ENCODE peak calls at places on chromosome 4, in six cellular contexts. A is upper lobe of left lung; V is esophagus muscularis mucosa; N is dorsolateral prefrontal cortex; P is naive thymus-derived CD4-positive, alpha-beta T cell; I is tibial nerve. E is an unnamed sample.

GRCh38 chr4:17336524-17336941 is 175.4 kb downstream of the QDPR start:
- DNase-seq in P (peak; percentile 6), N (no peak), V (peak; percentile 75), A (no peak), I (no peak), E (peak; percentile 87)

GRCh38 chr4:123284166-123284565 is 112.4 kb upstream of the SPRY1 start:
- DNase-seq in A (no peak), I (no peak), V (no peak), N (no peak), P (no peak), E (no peak)

GRCh38 chr4:8297691-8298485 is 28.3 kb downstream of the HTRA3 start:
- DNase-seq in N (no peak), P (no peak), I (no peak), A (peak; percentile 15), V (no peak), E (peak; percentile 35)

GRCh38 chr4:188002346-188002745 is 6.8 kb downstream of the ZFP42 start:
- DNase-seq in N (no peak), I (no peak), A (no peak), V (no peak), P (no peak), E (no peak)

GRCh38 chr4:123297836-123298235 is 98.8 kb upstream of the SPRY1 start:
- DNase-seq in P (no peak), N (no peak), A (no peak), V (no peak), I (no peak), E (no peak)

GRCh38 chr4:647481-647880 is 22.1 kb downstream of the PDE6B start:
- DNase-seq in V (no peak), P (no peak), A (no peak), N (no peak), I (no peak), E (no peak)

GRCh38 chr4:170497105-170497504 is 407.3 kb upstream of the AADAT start:
- DNase-seq in N (no peak), I (no peak), A (no peak), P (no peak), V (no peak), E (no peak)

GRCh38 chr4:52010976-52011375 is 9.2 kb downstream of the LRRC66 start:
- DNase-seq in A (no peak), P (no peak), V (no peak), I (no peak), N (no peak), E (no peak)

GRCh38 chr4:17283832-17284231 is 228.1 kb downstream of the QDPR start:
- DNase-seq in A (no peak), P (no peak), I (no peak), V (no peak), N (no peak), E (no peak)

GRCh38 chr4:112807083-112807482 is 170.1 kb downstream of the LARP7 start:
- DNase-seq in V (no peak), P (no peak), N (no peak), A (no peak), I (no peak), E (no peak)

GRCh38 chr4:54567327-54567726 is 90.4 kb upstream of the KIT start:
- DNase-seq in P (no peak), V (no peak), A (no peak), I (no peak), N (no peak), E (no peak)

GRCh38 chr4:168409089-168409801 is 71.0 kb downstream of the DDX60L start:
- DNase-seq in A (no peak), P (no peak), V (no peak), I (no peak), N (no peak), E (no peak)

GRCh38 chr4:7328913-7329638 is 105.7 kb downstream of the PSAPL1 start:
- DNase-seq in N (peak; percentile 51), A (peak; percentile 71), P (no peak), I (no peak), V (no peak), E (no peak)

GRCh38 chr4:76374744-76375143 is 46.2 kb downstream of the CCDC158 start:
- DNase-seq in A (no peak), N (no peak), P (no peak), I (no peak), V (no peak), E (no peak)

GRCh38 chr4:89108068-89108467 is 3.3 kb upstream of the TIGD2 start:
- DNase-seq in P (no peak), A (no peak), V (no peak), I (no peak), N (no peak), E (no peak)

GRCh38 chr4:153084939-153085630 is 119.2 kb upstream of the TRIM2 start:
- DNase-seq in P (peak; percentile 72), A (peak; percentile 82), V (no peak), I (peak; percentile 57), N (peak; percentile 75), E (peak; percentile 83)

GRCh38 chr4:2817701-2818350 is 24.9 kb downstream of the SH3BP2 start:
- DNase-seq in A (no peak), I (no peak), N (peak; percentile 49), V (no peak), P (no peak), E (no peak)

GRCh38 chr4:114041117-114041475 is 61.6 kb upstream of the ARSJ start:
- DNase-seq in N (no peak), V (no peak), A (no peak), I (no peak), P (no peak), E (no peak)

GRCh38 chr4:137659431-137659830 is 127.1 kb upstream of the PCDH18 start:
- DNase-seq in I (no peak), N (no peak), V (no peak), P (no peak), A (no peak), E (no peak)

GRCh38 chr4:1453731-1454130 is 47.5 kb upstream of the NKX1-1 start:
- DNase-seq in I (no peak), N (no peak), P (no peak), V (no peak), A (no peak), E (no peak)

GRCh38 chr4:80026080-80026479 is 46.9 kb downstream of the ANTXR2 start:
- DNase-seq in V (no peak), I (no peak), P (no peak), N (no peak), A (no peak), E (no peak)

GRCh38 chr4:98510757-98511517 is 147.5 kb downstream of the TSPAN5 start:
- DNase-seq in N (no peak), A (no peak), I (no peak), P (no peak), V (peak; percentile 68), E (no peak)

GRCh38 chr4:140237616-140238352 is 83.8 kb upstream of the MAML3 start:
- DNase-seq in P (no peak), N (peak; percentile 48), I (peak; percentile 64), V (no peak), A (peak; percentile 74), E (no peak)

GRCh38 chr4:124636793-124637192 is 75.7 kb downstream of the ANKRD50 start:
- DNase-seq in P (no peak), A (no peak), N (no peak), I (no peak), V (no peak), E (no peak)

GRCh38 chr4:12446237-12446636 is 1017.5 kb upstream of the HS3ST1 start:
- DNase-seq in A (no peak), P (no peak), V (no peak), I (no peak), N (no peak), E (no peak)

GRCh38 chr4:162865102-162865501 is 301.6 kb downstream of the NAF1 start:
- DNase-seq in A (no peak), I (no peak), P (no peak), V (no peak), N (no peak), E (no peak)

GRCh38 chr4:8830611-8831200 is 40.9 kb downstream of the HMX1 start:
- DNase-seq in V (no peak), I (no peak), A (peak; percentile 4), N (no peak), P (no peak), E (no peak)

GRCh38 chr4:143558823-143559756 is 45.6 kb downstream of the SMARCA5 start:
- DNase-seq in N (peak; percentile 19), I (peak; percentile 20), V (no peak), P (peak; percentile 38), A (peak; percentile 88), E (peak; percentile 79)

GRCh38 chr4:16865209-16865896 is 33.1 kb downstream of the LDB2 start:
- DNase-seq in N (no peak), I (no peak), V (no peak), A (no peak), P (no peak), E (no peak)

GRCh38 chr4:181225616-181226261 is 1017.5 kb upstream of the TENM3 start:
- DNase-seq in P (no peak), A (no peak), I (no peak), N (no peak), V (no peak), E (no peak)

GRCh38 chr4:112145820-112146813 is 863 bp downstream of the FAM241A start:
- DNase-seq in A (peak; percentile 51), I (no peak), V (no peak), N (peak; percentile 31), P (peak; percentile 46), E (peak; percentile 65)

GRCh38 chr4:85966308-85966882 is 393.5 kb downstream of the MAPK10 start:
- DNase-seq in I (no peak), A (no peak), V (no peak), P (no peak), N (no peak), E (no peak)
- H3K27ac ChIP-seq in I (no peak overlapping the region), A (no peak overlapping the region), V (no peak overlapping the region), P (no peak overlapping the region), N (no peak overlapping the region), E (no peak overlapping the region)

GRCh38 chr4:38669233-38669632 is 5.2 kb downstream of the KLF3 start:
- DNase-seq in P (no peak), V (no peak), N (no peak), I (no peak), A (no peak), E (no peak)
- H3K4me3 ChIP-seq in P (no peak overlapping the region), V (no peak overlapping the region), N (peak overlapping the region; percentile 85), I (no peak overlapping the region), A (no peak overlapping the region), E (peak overlapping the region; percentile 34)

GRCh38 chr4:109801099-109801789 is 555 bp downstream of the CFI start:
- DNase-seq in P (no peak), N (no peak), A (no peak), V (no peak), I (no peak), E (no peak)
- H3K27ac ChIP-seq in P (no peak overlapping the region), N (no peak overlapping the region), A (no peak overlapping the region), V (no peak overlapping the region), I (peak overlapping the region; percentile 71), E (no peak overlapping the region)

GRCh38 chr4:105192910-105193309 is 46.2 kb downstream of the TET2 start:
- DNase-seq in A (no peak), I (no peak), N (no peak), P (no peak), V (no peak), E (no peak)

GRCh38 chr4:105197777-105198176 is 51.1 kb downstream of the TET2 start:
- DNase-seq in P (no peak), A (no peak), I (no peak), N (no peak), V (no peak), E (no peak)

GRCh38 chr4:105194328-105195231 is 47.9 kb downstream of the TET2 start:
- DNase-seq in N (no peak), I (no peak), P (no peak), V (no peak), A (no peak), E (no peak)

GRCh38 chr4:105198541-105198940 is 51.9 kb downstream of the TET2 start:
- DNase-seq in P (no peak), A (no peak), N (no peak), I (no peak), V (no peak), E (no peak)

GRCh38 chr4:105196523-105197145 is 50.0 kb downstream of the TET2 start:
- DNase-seq in N (no peak), A (no peak), P (no peak), I (no peak), V (no peak), E (no peak)
- H3K4me3 ChIP-seq in N (no peak overlapping the region), A (no peak overlapping the region), P (no peak overlapping the region), I (no peak overlapping the region), V (no peak overlapping the region), E (no peak overlapping the region)

E was measured in CD8-positive, alpha-beta memory T cell.